ENCODE peak calls at places on chromosomes 1 and 21, in nine cellular contexts. One of them, this sample, is unnamed.

GRCh38 chr1:6414443-6414844 is 5.3 kb downstream of the HES2 start:
- DNase-seq in left cardiac atrium: no peak
- DNase-seq in AG08396: peak
- DNase-seq in activated T-cell treated with anti-CD3 and anti-CD28 coated beads for 24 hours: peak
- DNase-seq in COR-L47: no peak
- DNase-seq in ureter: no peak
- DNase-seq in AG09309: no peak
- DNase-seq in foreskin fibroblast: peak
- DNase-seq in GM04504: no peak
- DNase-seq in this sample: peak

GRCh38 chr1:55040083-55040952 is 970 bp downstream of the PCSK9 start:
- DNase-seq in left cardiac atrium: no peak
- DNase-seq in AG08396: no peak
- DNase-seq in activated T-cell treated with anti-CD3 and anti-CD28 coated beads for 24 hours: no peak
- DNase-seq in COR-L47: no peak
- DNase-seq in ureter: no peak
- DNase-seq in AG09309: no peak
- DNase-seq in foreskin fibroblast: no peak
- DNase-seq in GM04504: no peak
- DNase-seq in this sample: no peak

GRCh38 chr1:2972011-2972878 is 49.0 kb upstream of the ACTRT2 start:
- DNase-seq in left cardiac atrium: no peak
- DNase-seq in AG08396: no peak
- DNase-seq in activated T-cell treated with anti-CD3 and anti-CD28 coated beads for 24 hours: no peak
- DNase-seq in COR-L47: no peak
- DNase-seq in ureter: no peak
- DNase-seq in AG09309: no peak
- DNase-seq in foreskin fibroblast: no peak
- DNase-seq in GM04504: no peak
- DNase-seq in this sample: no peak

GRCh38 chr1:100866901-100867206 is 27.8 kb downstream of the EXTL2 start:
- DNase-seq in left cardiac atrium: no peak
- DNase-seq in AG08396: no peak
- DNase-seq in activated T-cell treated with anti-CD3 and anti-CD28 coated beads for 24 hours: no peak
- DNase-seq in COR-L47: no peak
- DNase-seq in ureter: no peak
- DNase-seq in AG09309: no peak
- DNase-seq in foreskin fibroblast: no peak
- DNase-seq in GM04504: no peak
- DNase-seq in this sample: no peak

GRCh38 chr1:246300653-246301549 is 206.2 kb downstream of the SMYD3 start:
- DNase-seq in left cardiac atrium: no peak
- DNase-seq in AG08396: no peak
- DNase-seq in activated T-cell treated with anti-CD3 and anti-CD28 coated beads for 24 hours: no peak
- DNase-seq in COR-L47: no peak
- DNase-seq in ureter: no peak
- DNase-seq in AG09309: no peak
- DNase-seq in foreskin fibroblast: no peak
- DNase-seq in GM04504: no peak
- DNase-seq in this sample: no peak

GRCh38 chr1:221203224-221204054 is 324.2 kb downstream of the HLX start:
- DNase-seq in left cardiac atrium: peak
- DNase-seq in AG08396: peak
- DNase-seq in activated T-cell treated with anti-CD3 and anti-CD28 coated beads for 24 hours: peak
- DNase-seq in COR-L47: no peak
- DNase-seq in ureter: peak
- DNase-seq in AG09309: peak
- DNase-seq in foreskin fibroblast: peak
- DNase-seq in GM04504: peak
- DNase-seq in this sample: peak

GRCh38 chr1:209246660-209247059 is 336.9 kb upstream of the CAMK1G start:
- DNase-seq in left cardiac atrium: no peak
- DNase-seq in AG08396: peak
- DNase-seq in activated T-cell treated with anti-CD3 and anti-CD28 coated beads for 24 hours: no peak
- DNase-seq in COR-L47: no peak
- DNase-seq in ureter: no peak
- DNase-seq in AG09309: no peak
- DNase-seq in foreskin fibroblast: peak
- DNase-seq in GM04504: no peak
- DNase-seq in this sample: no peak

GRCh38 chr1:102919659-102920058 is 188.7 kb downstream of the COL11A1 start:
- DNase-seq in left cardiac atrium: no peak
- DNase-seq in AG08396: peak
- DNase-seq in activated T-cell treated with anti-CD3 and anti-CD28 coated beads for 24 hours: no peak
- DNase-seq in COR-L47: no peak
- DNase-seq in ureter: no peak
- DNase-seq in AG09309: peak
- DNase-seq in foreskin fibroblast: peak
- DNase-seq in GM04504: peak
- DNase-seq in this sample: no peak

GRCh38 chr1:2927995-2928732 is 93.1 kb upstream of the ACTRT2 start:
- DNase-seq in left cardiac atrium: no peak
- DNase-seq in AG08396: no peak
- DNase-seq in activated T-cell treated with anti-CD3 and anti-CD28 coated beads for 24 hours: no peak
- DNase-seq in COR-L47: no peak
- DNase-seq in ureter: no peak
- DNase-seq in AG09309: no peak
- DNase-seq in foreskin fibroblast: no peak
- DNase-seq in GM04504: no peak
- DNase-seq in this sample: no peak

GRCh38 chr1:6464915-6465314 is 1.1 kb downstream of the TNFRSF25 start:
- DNase-seq in left cardiac atrium: no peak
- DNase-seq in AG08396: no peak
- DNase-seq in activated T-cell treated with anti-CD3 and anti-CD28 coated beads for 24 hours: no peak
- DNase-seq in COR-L47: no peak
- DNase-seq in ureter: no peak
- DNase-seq in AG09309: no peak
- DNase-seq in foreskin fibroblast: no peak
- DNase-seq in GM04504: no peak
- DNase-seq in this sample: no peak

GRCh38 chr1:198534540-198535413 is 5.7 kb downstream of the ATP6V1G3 start:
- DNase-seq in left cardiac atrium: no peak
- DNase-seq in AG08396: no peak
- DNase-seq in activated T-cell treated with anti-CD3 and anti-CD28 coated beads for 24 hours: no peak
- DNase-seq in COR-L47: peak
- DNase-seq in ureter: no peak
- DNase-seq in AG09309: no peak
- DNase-seq in foreskin fibroblast: no peak
- DNase-seq in GM04504: no peak
- DNase-seq in this sample: peak

GRCh38 chr1:206469411-206469932 is 804 bp upstream of the IKBKE start:
- DNase-seq in left cardiac atrium: no peak
- DNase-seq in AG08396: no peak
- DNase-seq in activated T-cell treated with anti-CD3 and anti-CD28 coated beads for 24 hours: peak
- DNase-seq in COR-L47: no peak
- DNase-seq in ureter: no peak
- DNase-seq in AG09309: no peak
- DNase-seq in foreskin fibroblast: no peak
- DNase-seq in GM04504: no peak
- DNase-seq in this sample: no peak

GRCh38 chr1:165075725-165076370 is 280.7 kb downstream of the LMX1A start:
- DNase-seq in left cardiac atrium: no peak
- DNase-seq in AG08396: peak
- DNase-seq in activated T-cell treated with anti-CD3 and anti-CD28 coated beads for 24 hours: no peak
- DNase-seq in COR-L47: peak
- DNase-seq in ureter: no peak
- DNase-seq in AG09309: no peak
- DNase-seq in foreskin fibroblast: no peak
- DNase-seq in GM04504: no peak
- DNase-seq in this sample: peak

GRCh38 chr1:94642617-94643315 is 101.2 kb upstream of the F3 start:
- DNase-seq in left cardiac atrium: no peak
- DNase-seq in AG08396: no peak
- DNase-seq in activated T-cell treated with anti-CD3 and anti-CD28 coated beads for 24 hours: no peak
- DNase-seq in COR-L47: no peak
- DNase-seq in ureter: no peak
- DNase-seq in AG09309: no peak
- DNase-seq in foreskin fibroblast: no peak
- DNase-seq in GM04504: no peak
- DNase-seq in this sample: no peak

GRCh38 chr1:209692745-209693504 is 11.7 kb upstream of the HSD11B1 start:
- DNase-seq in left cardiac atrium: peak
- DNase-seq in AG08396: peak
- DNase-seq in activated T-cell treated with anti-CD3 and anti-CD28 coated beads for 24 hours: peak
- DNase-seq in COR-L47: peak
- DNase-seq in ureter: peak
- DNase-seq in AG09309: peak
- DNase-seq in foreskin fibroblast: peak
- DNase-seq in GM04504: peak
- DNase-seq in this sample: peak

GRCh38 chr1:230627767-230628166 is 14.5 kb upstream of the COG2 start:
- DNase-seq in left cardiac atrium: no peak
- DNase-seq in AG08396: no peak
- DNase-seq in activated T-cell treated with anti-CD3 and anti-CD28 coated beads for 24 hours: no peak
- DNase-seq in COR-L47: no peak
- DNase-seq in ureter: no peak
- DNase-seq in AG09309: no peak
- DNase-seq in foreskin fibroblast: no peak
- DNase-seq in GM04504: no peak
- DNase-seq in this sample: no peak

GRCh38 chr21:46183910-46184624 is at the start of gene SPATC1L:
- DNase-seq in left cardiac atrium: peak
- DNase-seq in AG08396: peak
- DNase-seq in activated T-cell treated with anti-CD3 and anti-CD28 coated beads for 24 hours: peak
- DNase-seq in COR-L47: no peak
- DNase-seq in ureter: peak
- DNase-seq in AG09309: peak
- DNase-seq in foreskin fibroblast: peak
- DNase-seq in GM04504: peak
- DNase-seq in this sample: peak

GRCh38 chr1:180926164-180926981 is 13.7 kb downstream of the KIAA1614 start:
- DNase-seq in left cardiac atrium: peak
- DNase-seq in AG08396: peak
- DNase-seq in activated T-cell treated with anti-CD3 and anti-CD28 coated beads for 24 hours: no peak
- DNase-seq in COR-L47: peak
- DNase-seq in ureter: peak
- DNase-seq in AG09309: no peak
- DNase-seq in foreskin fibroblast: no peak
- DNase-seq in GM04504: no peak
- DNase-seq in this sample: peak

GRCh38 chr1:247288341-247288740 is 32.5 kb downstream of the VN1R5 start:
- DNase-seq in left cardiac atrium: no peak
- DNase-seq in AG08396: no peak
- DNase-seq in activated T-cell treated with anti-CD3 and anti-CD28 coated beads for 24 hours: no peak
- DNase-seq in COR-L47: no peak
- DNase-seq in ureter: peak
- DNase-seq in AG09309: no peak
- DNase-seq in foreskin fibroblast: no peak
- DNase-seq in GM04504: no peak
- DNase-seq in this sample: no peak

GRCh38 chr1:54547601-54548388 is at the start of gene ACOT11:
- DNase-seq in left cardiac atrium: peak
- DNase-seq in AG08396: peak
- DNase-seq in activated T-cell treated with anti-CD3 and anti-CD28 coated beads for 24 hours: no peak
- DNase-seq in COR-L47: peak
- DNase-seq in ureter: peak
- DNase-seq in AG09309: no peak
- DNase-seq in foreskin fibroblast: peak
- DNase-seq in GM04504: peak
- DNase-seq in this sample: no peak

GRCh38 chr1:173082913-173083312 is 32.2 kb upstream of the TNFSF18 start:
- DNase-seq in left cardiac atrium: no peak
- DNase-seq in AG08396: no peak
- DNase-seq in activated T-cell treated with anti-CD3 and anti-CD28 coated beads for 24 hours: no peak
- DNase-seq in COR-L47: no peak
- DNase-seq in ureter: no peak
- DNase-seq in AG09309: no peak
- DNase-seq in foreskin fibroblast: no peak
- DNase-seq in GM04504: no peak
- DNase-seq in this sample: no peak

GRCh38 chr1:21314797-21315396 is 24.6 kb upstream of the ECE1 start:
- DNase-seq in left cardiac atrium: no peak
- DNase-seq in AG08396: no peak
- DNase-seq in activated T-cell treated with anti-CD3 and anti-CD28 coated beads for 24 hours: no peak
- DNase-seq in COR-L47: no peak
- DNase-seq in ureter: no peak
- DNase-seq in AG09309: no peak
- DNase-seq in foreskin fibroblast: no peak
- DNase-seq in GM04504: no peak
- DNase-seq in this sample: no peak

GRCh38 chr1:108860190-108860907 is 3.5 kb upstream of the AKNAD1 start:
- DNase-seq in left cardiac atrium: no peak
- DNase-seq in AG08396: no peak
- DNase-seq in activated T-cell treated with anti-CD3 and anti-CD28 coated beads for 24 hours: no peak
- DNase-seq in COR-L47: no peak
- DNase-seq in ureter: no peak
- DNase-seq in AG09309: no peak
- DNase-seq in foreskin fibroblast: no peak
- DNase-seq in GM04504: no peak
- DNase-seq in this sample: no peak

GRCh38 chr1:183461350-183461749 is 10.9 kb upstream of the SMG7 start:
- DNase-seq in left cardiac atrium: no peak
- DNase-seq in AG08396: no peak
- DNase-seq in activated T-cell treated with anti-CD3 and anti-CD28 coated beads for 24 hours: no peak
- DNase-seq in COR-L47: no peak
- DNase-seq in ureter: no peak
- DNase-seq in AG09309: no peak
- DNase-seq in foreskin fibroblast: no peak
- DNase-seq in GM04504: no peak
- DNase-seq in this sample: no peak

GRCh38 chr1:209386156-209386555 is 197.4 kb upstream of the CAMK1G start:
- DNase-seq in left cardiac atrium: no peak
- DNase-seq in AG08396: no peak
- DNase-seq in activated T-cell treated with anti-CD3 and anti-CD28 coated beads for 24 hours: no peak
- DNase-seq in COR-L47: no peak
- DNase-seq in ureter: no peak
- DNase-seq in AG09309: no peak
- DNase-seq in foreskin fibroblast: no peak
- DNase-seq in GM04504: no peak
- DNase-seq in this sample: no peak

GRCh38 chr1:164382384-164382783 is 176.6 kb upstream of the PBX1 start:
- DNase-seq in left cardiac atrium: peak
- DNase-seq in AG08396: no peak
- DNase-seq in activated T-cell treated with anti-CD3 and anti-CD28 coated beads for 24 hours: no peak
- DNase-seq in COR-L47: no peak
- DNase-seq in ureter: no peak
- DNase-seq in AG09309: no peak
- DNase-seq in foreskin fibroblast: no peak
- DNase-seq in GM04504: no peak
- DNase-seq in this sample: no peak